ENCODE peak calls at places on chromosomes 4 and X, in six cellular contexts. D is fibroblast of lung, C is AG09309, H is BE2C, A is astrocyte of the spinal cord, M is Caco-2. J is an unnamed sample.

GRCh38 chr4:53494851-53495250 is 96.4 kb downstream of the LNX1 start:
- DNase-seq in D (no peak), C (peak), H (no peak), A (no peak), M (no peak), J (no peak)

GRCh38 chrX:134020910-134021309 is 35.5 kb upstream of the GPC3 start:
- DNase-seq in D (no peak), C (no peak), H (no peak), A (no peak), M (peak), J (no peak)

GRCh38 chr4:40247350-40247749 is 50.5 kb downstream of the RHOH start:
- DNase-seq in D (no peak), C (no peak), H (no peak), A (no peak), M (no peak), J (no peak)

GRCh38 chrX:117973175-117974075 is 143.2 kb downstream of the KLHL13 start:
- DNase-seq in D (no peak), C (no peak), H (peak), A (no peak), M (no peak), J (no peak)

GRCh38 chr4:86981789-86982188 is 47.0 kb downstream of the AFF1 start:
- DNase-seq in D (no peak), C (no peak), H (no peak), A (no peak), M (no peak), J (no peak)

GRCh38 chrX:20523626-20524312 is 257.1 kb upstream of the RPS6KA3 start:
- DNase-seq in D (no peak), C (no peak), H (no peak), A (no peak), M (no peak), J (no peak)

GRCh38 chrX:43121637-43122036 is 343.7 kb upstream of the PPP1R2C start:
- DNase-seq in D (peak), C (no peak), H (no peak), A (no peak), M (peak), J (no peak)

GRCh38 chr4:58163172-58163571 is 1053.0 kb upstream of the IGFBP7 start:
- DNase-seq in D (no peak), C (no peak), H (no peak), A (no peak), M (no peak), J (no peak)

GRCh38 chrX:5559386-5559785 is 669.3 kb downstream of the NLGN4X start:
- DNase-seq in D (no peak), C (no peak), H (no peak), A (no peak), M (no peak), J (no peak)

GRCh38 chr4:145404754-145405153 is 76.9 kb upstream of the SMAD1 start:
- DNase-seq in D (no peak), C (no peak), H (no peak), A (no peak), M (no peak), J (no peak)

GRCh38 chr4:25002679-25003078 is 28.1 kb downstream of the LGI2 start:
- DNase-seq in D (no peak), C (no peak), H (no peak), A (no peak), M (no peak), J (no peak)

GRCh38 chr4:61202100-61202637 is 2.0 kb downstream of the ADGRL3 start:
- DNase-seq in D (peak), C (no peak), H (peak), A (peak), M (no peak), J (no peak)

GRCh38 chr4:160110891-160111290 is 1008.0 kb downstream of the RAPGEF2 start:
- DNase-seq in D (no peak), C (no peak), H (peak), A (no peak), M (no peak), J (no peak)

GRCh38 chr4:1321486-1321885 is 25.5 kb upstream of the UVSSA start:
- DNase-seq in D (no peak), C (no peak), H (no peak), A (no peak), M (no peak), J (no peak)

GRCh38 chr4:89928867-89929266 is 34.2 kb downstream of the MMRN1 start:
- DNase-seq in D (no peak), C (no peak), H (no peak), A (no peak), M (no peak), J (no peak)

DNA sequence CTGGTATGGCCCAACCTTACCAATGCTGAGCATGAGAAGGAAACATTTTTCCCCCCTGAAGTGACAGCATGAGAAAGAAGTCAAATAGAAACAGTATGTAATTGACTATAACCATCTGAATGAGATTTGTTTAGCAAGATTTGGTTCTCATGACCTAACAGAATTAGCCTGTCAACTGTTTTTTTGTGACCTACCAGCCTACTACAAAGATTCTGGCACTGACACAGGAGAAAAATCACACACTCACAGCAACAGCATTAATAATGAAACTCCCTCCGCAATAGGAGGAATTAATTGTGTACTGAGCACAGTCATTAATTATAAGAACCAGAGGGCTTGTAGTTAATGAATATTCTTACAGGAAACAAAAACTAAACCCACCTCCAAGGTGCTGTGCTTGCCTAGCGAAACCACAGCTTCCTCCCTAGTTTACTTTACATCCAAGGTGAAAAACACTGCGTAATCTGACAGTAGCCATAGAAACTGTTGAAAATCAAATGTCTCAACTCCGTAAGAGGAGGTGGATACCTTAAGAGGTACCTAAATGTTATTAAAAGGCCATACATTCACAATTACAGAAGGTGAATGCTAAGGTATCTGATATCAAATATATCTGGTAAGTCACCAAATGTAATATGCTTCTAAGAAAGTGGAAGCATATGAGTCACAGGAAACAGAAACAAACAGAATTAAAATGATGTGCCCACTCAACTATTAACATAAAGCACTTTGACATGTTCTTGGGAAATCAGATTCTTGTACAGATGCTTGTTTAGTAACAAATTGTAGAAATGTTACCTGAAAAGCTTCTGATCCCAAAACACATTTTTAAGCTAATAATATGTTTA is 35.0 kb downstream of the MMRN1 start:
- DNase-seq in D (peak), C (no peak), H (no peak), A (peak), M (no peak), J (no peak)
- H3K4me3 ChIP-seq in D (no peak), C (no peak), H (no peak), A (no peak), M (no peak), J (no peak)

GRCh38 chrX:281166-281999 is at the start of gene PLCXD1:
- DNase-seq in D (peak), C (no peak), H (peak), A (peak), M (peak), J (no peak)
- H3K4me3 ChIP-seq in D (peak), C (no peak), H (peak), A (peak), M (peak), J (peak)

DNA sequence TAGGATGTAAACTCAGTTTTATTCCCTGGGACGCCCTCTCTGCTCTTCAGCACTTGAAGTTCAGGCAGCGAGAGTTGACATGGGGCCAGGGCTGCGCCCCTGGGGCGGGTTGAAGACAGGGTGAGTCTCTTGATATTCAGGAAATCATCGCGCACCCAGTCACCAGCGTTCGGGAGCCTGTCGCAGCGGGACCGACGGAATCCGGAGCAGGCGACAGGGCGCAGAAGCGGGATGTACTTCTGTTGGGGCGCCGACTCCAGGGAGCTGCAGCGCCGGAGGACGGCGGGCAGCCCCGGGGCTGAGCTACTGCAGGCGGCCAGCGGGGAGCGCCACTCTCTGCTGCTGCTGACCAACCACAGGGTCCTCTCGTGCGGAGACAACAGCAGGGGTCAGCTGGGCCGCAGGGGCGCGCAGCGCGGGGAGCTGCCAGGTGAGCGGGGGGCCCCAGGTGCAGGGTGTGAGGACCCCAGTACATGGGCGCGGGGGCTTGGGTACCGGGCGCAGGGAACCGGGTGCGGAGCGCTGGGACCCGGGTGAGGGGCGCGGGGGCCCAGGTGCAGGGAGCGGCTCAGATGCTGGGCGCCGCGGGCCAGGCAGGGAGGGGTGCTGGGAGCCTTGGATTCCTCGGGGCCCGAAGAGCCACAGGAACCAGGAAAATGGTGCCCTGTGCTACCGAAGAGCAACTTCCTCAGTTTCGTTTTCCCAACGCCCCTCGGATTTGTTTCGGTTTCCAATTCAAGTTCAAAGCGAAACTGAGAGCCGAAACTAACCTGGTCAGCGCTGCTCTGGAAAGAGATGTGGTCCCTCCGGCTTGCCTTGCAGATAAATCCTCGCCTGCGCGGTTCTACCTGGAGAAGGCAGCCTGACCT is at the start of gene HERC6:
- DNase-seq in D (peak), C (peak), H (peak), A (peak), M (peak), J (peak)
- H3K4me3 ChIP-seq in D (peak), C (peak), H (peak), A (peak), M (peak), J (peak)

GRCh38 chr4:147735413-147736301 is 3.8 kb downstream of the ARHGAP10 start:
- DNase-seq in D (no peak), C (no peak), H (no peak), A (no peak), M (peak), J (no peak)

GRCh38 chr4:147731611-147732515 is at the start of gene ARHGAP10:
- DNase-seq in D (peak), C (no peak), H (peak), A (peak), M (peak), J (peak)

GRCh38 chr4:147732516-147733193 is 767 bp downstream of the ARHGAP10 start:
- DNase-seq in D (peak), C (no peak), H (peak), A (peak), M (peak), J (no peak)

GRCh38 chr4:147734496-147734895 is 2.6 kb downstream of the ARHGAP10 start:
- DNase-seq in D (no peak), C (no peak), H (no peak), A (no peak), M (no peak), J (no peak)

DNA sequence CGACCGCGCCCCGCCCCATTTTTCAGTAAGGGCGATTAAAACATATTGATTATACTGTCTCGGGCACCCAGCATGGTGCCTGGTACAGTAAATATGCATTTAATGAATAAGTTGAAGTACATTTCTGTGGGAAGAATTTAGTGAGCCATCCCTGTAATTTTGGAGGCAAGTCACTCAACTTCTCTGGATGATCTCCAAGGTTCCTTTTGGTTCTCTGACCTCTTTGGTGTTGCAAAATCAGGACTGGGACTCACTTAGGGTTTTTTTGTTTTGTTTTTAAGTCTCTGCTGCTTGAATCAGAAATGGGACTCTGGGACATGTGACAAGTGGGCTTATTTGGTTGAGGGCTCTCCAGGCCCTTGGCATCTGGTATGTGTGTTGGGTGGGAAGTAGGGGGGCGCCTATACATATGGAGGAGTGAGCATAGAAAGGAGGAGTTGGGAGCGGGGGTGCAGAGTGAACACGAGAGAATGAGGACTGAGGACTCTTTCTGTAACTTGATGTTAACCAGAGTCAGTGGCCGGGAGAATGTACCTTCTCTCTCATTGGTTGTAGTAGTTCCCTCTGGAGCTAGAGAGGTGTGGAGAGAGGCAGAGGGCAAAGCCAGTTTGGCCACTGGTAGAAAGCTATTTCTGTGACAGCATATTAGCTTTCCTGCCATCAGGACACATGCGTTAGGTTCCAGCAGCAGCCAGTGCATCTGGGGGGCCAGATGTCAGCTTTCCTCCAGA is 1.9 kb downstream of the ARHGAP10 start:
- DNase-seq in D (peak), C (no peak), H (peak), A (peak), M (no peak), J (no peak)
- H3K4me3 ChIP-seq in D (peak), C (peak), H (peak), A (peak), M (peak), J (peak)